ENCODE peak calls at places on chromosomes 7 and 10, in six cellular contexts. P is lung, R is spleen, V is IMR-90, B is fibroblast of lung, Z is left lung. Q is an unnamed sample.

GRCh38 chr10:84706875-84707274 is 378.5 kb downstream of the CCSER2 start:
- DNase-seq in P (no peak), R (no peak), V (peak), B (peak), Z (no peak), Q (no peak)

GRCh38 chr10:21130683-21131442 is 233.8 kb upstream of the NEBL start:
- DNase-seq in P (no peak), R (no peak), V (no peak), B (no peak), Z (no peak), Q (no peak)

GRCh38 chr7:115471891-115472290 is 550.0 kb downstream of the MDFIC start:
- DNase-seq in P (no peak), R (no peak), V (peak), B (peak), Z (no peak), Q (peak)

GRCh38 chr10:87700031-87700796 is 40.5 kb downstream of the PAPSS2 start:
- DNase-seq in P (no peak), R (no peak), V (peak), B (peak), Z (no peak), Q (no peak)

GRCh38 chr10:77768046-77768445 is 130.4 kb upstream of the KCNMA1 start:
- DNase-seq in P (no peak), R (no peak), V (no peak), B (no peak), Z (no peak), Q (no peak)

GRCh38 chr7:28573751-28574295 is 161.5 kb downstream of the CREB5 start:
- DNase-seq in P (no peak), R (no peak), V (peak), B (peak), Z (no peak), Q (peak)

GRCh38 chr10:130371686-130372085 is 235.5 kb downstream of the GLRX3 start:
- DNase-seq in P (no peak), R (no peak), V (no peak), B (no peak), Z (no peak), Q (no peak)

GRCh38 chr7:150562919-150563318 is 4.3 kb upstream of the GIMAP4 start:
- DNase-seq in P (no peak), R (no peak), V (no peak), B (no peak), Z (no peak), Q (no peak)

GRCh38 chr10:96720422-96721206 is at the start of gene PIK3AP1:
- DNase-seq in P (peak), R (peak), V (no peak), B (no peak), Z (peak), Q (no peak)

GRCh38 chr10:80511984-80512634 is 25.6 kb upstream of the SH2D4B start:
- DNase-seq in P (no peak), R (peak), V (no peak), B (no peak), Z (peak), Q (no peak)

GRCh38 chr7:36083626-36084380 is 69.3 kb upstream of the EEPD1 start:
- DNase-seq in P (no peak), R (no peak), V (no peak), B (no peak), Z (no peak), Q (no peak)

GRCh38 chr7:36082910-36083309 is 70.1 kb upstream of the EEPD1 start:
- DNase-seq in P (no peak), R (no peak), V (no peak), B (no peak), Z (no peak), Q (no peak)

GRCh38 chr7:36085096-36085495 is 68.0 kb upstream of the EEPD1 start:
- DNase-seq in P (no peak), R (no peak), V (no peak), B (no peak), Z (no peak), Q (no peak)

GRCh38 chr7:36086571-36086970 is 66.5 kb upstream of the EEPD1 start:
- DNase-seq in P (no peak), R (no peak), V (no peak), B (no peak), Z (no peak), Q (no peak)

DNA sequence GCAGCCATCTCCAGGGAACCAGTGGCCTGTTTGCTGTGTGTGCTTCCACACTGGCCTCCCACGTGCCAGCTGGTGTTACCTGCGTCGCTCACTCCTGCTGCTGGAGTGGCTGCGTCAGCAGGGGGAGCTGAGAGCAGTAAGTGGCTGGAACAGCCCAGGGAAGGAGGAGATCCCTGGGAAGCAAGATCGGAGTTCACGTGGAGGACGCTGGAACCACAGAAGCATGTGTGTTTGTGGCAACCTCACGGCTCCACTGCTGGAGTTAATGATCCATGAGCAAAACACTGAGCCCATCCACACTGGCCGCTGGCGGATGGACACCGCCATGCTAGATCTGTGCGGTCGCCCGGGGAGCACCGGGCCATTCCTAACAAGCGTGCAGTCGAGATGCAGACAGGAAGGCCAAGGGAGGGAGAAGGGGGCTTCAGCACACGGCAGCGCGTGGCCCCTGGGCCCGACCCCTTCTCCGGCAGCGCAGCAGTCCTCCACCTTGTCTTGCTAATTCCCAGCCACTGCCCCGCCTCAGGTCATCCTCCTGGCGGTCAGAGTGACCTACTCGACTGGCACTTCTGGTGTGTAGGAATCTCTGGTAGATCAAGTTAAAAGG is 68.5 kb upstream of the EEPD1 start:
- DNase-seq in P (no peak), R (no peak), V (peak), B (peak), Z (peak), Q (peak)
- TF ChIP-seq CTCF in P (no peak), R (no peak), V (peak), B (peak), Z (no peak), Q (peak)

GRCh38 chr10:103851261-103851660 is 4.1 kb downstream of the SH3PXD2A start:
- DNase-seq in P (no peak), R (no peak), V (no peak), B (no peak), Z (no peak), Q (no peak)

GRCh38 chr10:103853428-103854264 is 1.7 kb downstream of the SH3PXD2A start:
- DNase-seq in P (no peak), R (no peak), V (no peak), B (no peak), Z (no peak), Q (no peak)

GRCh38 chr10:103850572-103850895 is 4.8 kb downstream of the SH3PXD2A start:
- DNase-seq in P (no peak), R (no peak), V (no peak), B (no peak), Z (no peak), Q (no peak)

GRCh38 chr10:103852856-103853255 is 2.5 kb downstream of the SH3PXD2A start:
- DNase-seq in P (no peak), R (no peak), V (peak), B (no peak), Z (no peak), Q (peak)

GRCh38 chr10:103852189-103852711 is 3.1 kb downstream of the SH3PXD2A start:
- DNase-seq in P (no peak), R (no peak), V (peak), B (peak), Z (no peak), Q (peak)
- H3K4me3 ChIP-seq in P (no peak), R (no peak), V (no peak), B (peak), Z (no peak), Q (no peak)

GRCh38 chr7:17802056-17802455 is 138.2 kb downstream of the SNX13 start:
- DNase-seq in P (no peak), R (no peak), V (peak), B (no peak), Z (no peak), Q (peak)
- TF ChIP-seq CTCF in P (no peak), R (no peak), V (no peak), B (no peak), Z (no peak), Q (no peak)

GRCh38 chr10:5446390-5446926 is 34.1 kb downstream of the NET1 start:
- DNase-seq in P (peak), R (peak), V (peak), B (peak), Z (peak), Q (peak)

GRCh38 chr10:5448333-5449048 is 36.1 kb downstream of the NET1 start:
- DNase-seq in P (no peak), R (no peak), V (no peak), B (no peak), Z (no peak), Q (no peak)

GRCh38 chr10:5447071-5447470 is 34.7 kb downstream of the NET1 start:
- DNase-seq in P (no peak), R (no peak), V (peak), B (peak), Z (no peak), Q (no peak)

GRCh38 chr10:5449227-5449626 is 36.9 kb downstream of the NET1 start:
- DNase-seq in P (no peak), R (no peak), V (no peak), B (no peak), Z (no peak), Q (no peak)

DNA sequence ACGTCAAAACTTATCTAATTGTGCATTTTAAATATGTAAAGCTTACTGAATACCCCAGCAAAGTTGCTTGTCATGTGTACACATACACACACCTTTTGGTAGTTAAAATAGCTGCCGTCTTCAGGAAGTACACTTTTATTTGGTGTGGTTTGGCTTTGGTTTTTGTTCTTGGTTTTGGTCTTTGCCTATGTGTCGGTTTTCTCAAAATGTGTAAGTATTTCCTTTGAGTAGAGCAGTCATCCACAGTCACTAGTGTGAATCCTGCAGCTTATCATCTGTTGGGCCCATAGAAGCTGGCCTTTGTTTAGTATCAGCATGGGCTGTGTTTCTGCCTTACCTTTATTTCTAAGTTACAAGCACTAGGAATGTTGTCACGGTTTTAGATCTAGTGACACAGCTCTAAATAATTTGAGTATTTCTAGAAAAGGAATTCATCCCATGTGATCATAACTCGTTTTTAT is 35.3 kb downstream of the NET1 start:
- DNase-seq in P (no peak), R (no peak), V (peak), B (peak), Z (no peak), Q (no peak)
- H3K4me3 ChIP-seq in P (no peak), R (no peak), V (peak), B (peak), Z (peak), Q (peak)

DNA sequence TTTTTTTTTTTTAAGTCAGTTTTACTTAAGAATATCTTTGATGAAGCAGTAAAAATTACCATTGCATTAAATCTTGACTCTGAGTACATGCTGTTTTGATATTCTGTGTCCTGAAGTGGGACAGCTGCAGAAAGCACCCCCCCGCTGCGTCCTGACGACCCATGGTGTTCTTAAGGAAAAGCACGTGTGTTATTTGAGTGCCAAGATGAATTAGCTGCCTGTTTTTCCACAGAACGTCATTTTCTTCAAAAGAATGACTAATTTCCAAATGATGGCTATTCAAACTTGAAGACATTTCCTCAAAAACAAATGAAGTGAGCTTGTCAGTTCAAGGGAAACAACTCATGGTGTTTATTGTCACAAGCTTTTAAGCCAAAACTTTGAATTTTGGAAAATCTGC is 45.9 kb downstream of the CREM start:
- DNase-seq in P (no peak), R (no peak), V (peak), B (peak), Z (no peak), Q (peak)
- TF ChIP-seq CTCF in P (no peak), R (no peak), V (no peak), B (no peak), Z (no peak), Q (no peak)

GRCh38 chr10:132229834-132230556 is 43.2 kb downstream of the DPYSL4 start:
- DNase-seq in P (no peak), R (peak), V (no peak), B (peak), Z (peak), Q (peak)
- H3K4me3 ChIP-seq in P (no peak), R (peak), V (no peak), B (no peak), Z (peak), Q (peak)

GRCh38 chr7:155217629-155218028 is 80.0 kb upstream of the INSIG1 start:
- DNase-seq in P (no peak), R (no peak), V (no peak), B (no peak), Z (no peak), Q (no peak)

GRCh38 chr7:155215576-155216325 is 81.9 kb upstream of the INSIG1 start:
- DNase-seq in P (no peak), R (no peak), V (no peak), B (no peak), Z (no peak), Q (no peak)

GRCh38 chr7:155218276-155219153 is 79.2 kb upstream of the INSIG1 start:
- DNase-seq in P (no peak), R (peak), V (no peak), B (no peak), Z (no peak), Q (no peak)

GRCh38 chr7:155214328-155214986 is 83.2 kb upstream of the INSIG1 start:
- DNase-seq in P (no peak), R (peak), V (no peak), B (no peak), Z (peak), Q (peak)

GRCh38 chr7:155216475-155217272 is 81.0 kb upstream of the INSIG1 start:
- DNase-seq in P (no peak), R (peak), V (peak), B (no peak), Z (no peak), Q (no peak)
- TF ChIP-seq CTCF in P (no peak), R (no peak), V (no peak), B (no peak), Z (no peak), Q (peak)